ENCODE peak calls at places on chromosomes 13 and 19, in six cellular contexts. A is PC-3; K is upper lobe of right lung; V is cardiac muscle cell; H is stimulated activated CD4-positive, alpha-beta T cell treated with anti-CD3 and anti-CD28 coated beads, Interleukin-4, amount 100 ng/mL, for 1 hour; L is colonic mucosa. T is an unnamed sample.

GRCh38 chr13:26949701-26950345 is 189.2 kb upstream of the GPR12 start:
- DNase-seq in V (no peak), K (no peak), H (no peak), A (no peak), L (no peak), T (no peak)

GRCh38 chr19:33365676-33366075 is 7.8 kb upstream of the CEBPG start:
- DNase-seq in A (no peak), K (no peak), H (no peak), V (no peak), L (peak; percentile 65), T (no peak)

GRCh38 chr13:19607523-19608078 is 25.9 kb upstream of the MPHOSPH8 start:
- DNase-seq in V (no peak), K (no peak), A (no peak), H (no peak), L (no peak), T (no peak)

GRCh38 chr19:55909801-55910200 is 22.3 kb downstream of the NLRP13 start:
- DNase-seq in V (no peak), K (no peak), L (no peak), A (no peak), H (no peak), T (no peak)

GRCh38 chr19:30596813-30597399 is 224.7 kb downstream of the ZNF536 start:
- DNase-seq in A (no peak), L (no peak), H (no peak), K (no peak), V (no peak), T (no peak)

GRCh38 chr13:43229506-43229905 is 206.1 kb downstream of the DNAJC15 start:
- DNase-seq in K (no peak), V (peak; percentile 64), A (peak; percentile 47), H (no peak), L (no peak), T (no peak)

GRCh38 chr19:40954573-40954972 is 36.5 kb upstream of the CYP2B6 start:
- DNase-seq in K (no peak), V (no peak), L (no peak), H (no peak), A (no peak), T (no peak)

GRCh38 chr13:59276436-59276835 is 887.3 kb downstream of the DIAPH3 start:
- DNase-seq in L (no peak), A (no peak), V (no peak), H (no peak), K (no peak), T (no peak)

GRCh38 chr19:54393381-54393780 is 21.9 kb upstream of the TTYH1 start:
- DNase-seq in H (no peak), V (no peak), K (no peak), A (no peak), L (no peak), T (no peak)

GRCh38 chr13:27556109-27556508 is 64.2 kb downstream of the LNX2 start:
- DNase-seq in K (no peak), V (peak; percentile 61), H (no peak), A (peak; percentile 23), L (no peak), T (peak; percentile 29)

GRCh38 chr19:6527893-6528543 is 2.8 kb upstream of the TNFSF9 start:
- DNase-seq in L (no peak), K (no peak), V (no peak), H (no peak), A (no peak), T (no peak)

GRCh38 chr19:50204811-50205675 is 1.6 kb downstream of the MYH14 start:
- DNase-seq in H (peak; percentile 6), A (peak; percentile 85), L (peak; percentile 95), V (no peak), K (peak; percentile 95), T (peak; percentile 21)